ENCODE peak calls at places on chromosome 7, in nine cellular contexts. D is naive B cell; T is fibroblast of pulmonary artery; E is hypothalamus; K is GM10248; B is stimulated activated CD4-positive, alpha-beta T cell treated with anti-CD3 and anti-CD28 coated beads, Interleukin-4, amount 100 ng/mL, for 24 hours; V is ovary; I is activated naive CD4-positive, alpha-beta T cell; U is NCI-H1105 treated with DMSO at 0.1 percent for 48 hours. J is an unnamed sample.

GRCh38 chr7:36315309-36315948 is 74.2 kb upstream of the ANLN start:
- DNase-seq in D (no peak), T (peak), E (no peak), K (no peak), B (no peak), V (no peak), I (no peak), U (no peak), J (no peak)

GRCh38 chr7:892648-893593 is 16.6 kb downstream of the GET4 start:
- DNase-seq in D (no peak), T (no peak), E (no peak), K (no peak), B (no peak), V (no peak), I (no peak), U (no peak), J (no peak)

GRCh38 chr7:34900891-34901493 is 136.3 kb downstream of the DPY19L1 start:
- DNase-seq in D (no peak), T (peak), E (no peak), K (peak), B (no peak), V (no peak), I (no peak), U (no peak), J (no peak)

GRCh38 chr7:109259151-109259550 is 689.5 kb downstream of the DNAJB9 start:
- DNase-seq in D (no peak), T (no peak), E (no peak), K (no peak), B (no peak), V (no peak), I (no peak), U (no peak), J (no peak)

GRCh38 chr7:30169585-30169978 is 34.8 kb downstream of the MTURN start:
- DNase-seq in D (no peak), T (no peak), E (no peak), K (no peak), B (no peak), V (no peak), I (no peak), U (no peak), J (no peak)

GRCh38 chr7:156251861-156252260 is 388.7 kb upstream of the RNF32 start:
- DNase-seq in D (no peak), T (no peak), E (no peak), K (no peak), B (no peak), V (no peak), I (no peak), U (no peak), J (no peak)

GRCh38 chr7:23544913-23545354 is 13.2 kb upstream of the TRA2A start:
- DNase-seq in D (peak), T (peak), E (no peak), K (peak), B (no peak), V (no peak), I (no peak), U (peak), J (peak)

GRCh38 chr7:16912540-16912939 is 30.8 kb upstream of the AGR3 start:
- DNase-seq in D (no peak), T (no peak), E (no peak), K (no peak), B (no peak), V (no peak), I (no peak), U (no peak), J (no peak)

GRCh38 chr7:50197547-50197946 is 104.5 kb upstream of the ZPBP start:
- DNase-seq in D (no peak), T (no peak), E (no peak), K (peak), B (peak), V (no peak), I (peak), U (no peak), J (no peak)

J was measured in activated CD4-positive, alpha-beta T cell treated with anti-CD3 and anti-CD28 coated beads, Interleukin-2, amount 10 ng/mL, durations not matched to agents 7 days and 5 days.